ENCODE peak calls at places on chromosomes 5 and 9, in four cellular contexts. I is right lobe of liver, X is upper lobe of left lung, D is H1. N is an unnamed sample.

GRCh38 chr9:16461231-16461840 is 409.1 kb downstream of the BNC2 start:
- DNase-seq in I (no peak), X (peak), D (no peak), N (no peak)

GRCh38 chr5:144142030-144142825 is 28.2 kb downstream of the YIPF5 start:
- DNase-seq in X (no peak), D (no peak), I (no peak), N (no peak)

GRCh38 chr5:122182491-122182921 is 53.2 kb downstream of the ZNF474 start:
- DNase-seq in D (no peak), X (peak), I (no peak), N (peak)

GRCh38 chr5:56561-57290 is 35.2 kb upstream of the PLEKHG4B start:
- DNase-seq in D (peak), I (no peak), X (no peak), N (no peak)

GRCh38 chr9:115671911-115672310 is 481.7 kb upstream of the PAPPA start:
- DNase-seq in X (no peak), I (no peak), D (no peak), N (no peak)

GRCh38 chr5:36666986-36667385 is 60.6 kb downstream of the SLC1A3 start:
- DNase-seq in D (no peak), X (no peak), I (no peak), N (no peak)

GRCh38 chr5:26009742-26010141 is 1028.6 kb downstream of the CDH9 start:
- DNase-seq in D (peak), X (no peak), I (peak), N (no peak)

GRCh38 chr5:52132053-52132452 is 655.7 kb upstream of the ITGA1 start:
- DNase-seq in X (no peak), I (no peak), D (no peak), N (no peak)

GRCh38 chr9:129813661-129814060 is 10.3 kb downstream of the TOR1A start:
- DNase-seq in X (no peak), I (no peak), D (no peak), N (no peak)

GRCh38 chr5:369151-369939 is 47.8 kb downstream of the AHRR start:
- DNase-seq in I (no peak), D (peak), X (peak), N (peak)

GRCh38 chr9:38621434-38622082 is 1.2 kb upstream of the ANKRD18A start:
- DNase-seq in I (peak), X (peak), D (peak), N (no peak)

GRCh38 chr9:38626006-38626405 is 5.6 kb upstream of the ANKRD18A start:
- DNase-seq in D (no peak), X (no peak), I (no peak), N (no peak)

GRCh38 chr9:38620483-38621433 is at the start of gene ANKRD18A:
- DNase-seq in I (peak), X (peak), D (peak), N (peak)

GRCh38 chr9:38622083-38622674 is 1.8 kb upstream of the ANKRD18A start:
- DNase-seq in D (peak), I (peak), X (peak), N (no peak)

GRCh38 chr9:38622961-38623360 is 2.6 kb upstream of the ANKRD18A start:
- DNase-seq in X (no peak), I (no peak), D (no peak), N (no peak)
- H3K4me3 ChIP-seq in X (no peak), I (no peak), D (peak), N (no peak)

DNA sequence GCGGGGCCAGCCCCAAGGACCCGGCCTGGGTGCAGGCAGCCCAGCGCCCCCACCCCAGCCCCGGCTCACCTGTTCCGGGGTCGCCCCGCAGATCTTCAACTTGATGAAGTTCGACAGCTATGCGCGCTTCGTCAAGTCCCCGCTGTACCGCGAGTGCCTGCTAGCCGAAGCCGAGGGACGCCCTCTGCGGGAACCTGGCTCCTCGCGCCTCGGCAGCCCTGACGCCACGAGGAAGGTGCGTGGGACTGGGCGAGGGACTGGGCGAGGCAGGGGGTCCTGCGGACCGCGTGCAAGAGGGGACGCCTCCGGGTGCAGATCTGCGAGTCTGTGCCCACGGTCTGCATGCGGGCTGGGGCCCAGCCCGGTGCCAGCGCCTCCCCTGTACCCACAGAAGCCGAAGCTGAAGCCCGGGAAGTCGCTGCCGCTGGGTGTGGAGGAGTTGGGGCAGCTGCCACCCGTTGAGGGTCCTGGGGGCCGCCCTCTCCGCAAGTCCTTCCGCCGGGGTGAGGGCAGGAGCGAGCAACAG is 9.7 kb downstream of the RGS14 start:
- DNase-seq in I (no peak), D (no peak), X (no peak), N (no peak)
- TF ChIP-seq CTCF in I (no peak), D (peak), X (peak), N (no peak)

DNA sequence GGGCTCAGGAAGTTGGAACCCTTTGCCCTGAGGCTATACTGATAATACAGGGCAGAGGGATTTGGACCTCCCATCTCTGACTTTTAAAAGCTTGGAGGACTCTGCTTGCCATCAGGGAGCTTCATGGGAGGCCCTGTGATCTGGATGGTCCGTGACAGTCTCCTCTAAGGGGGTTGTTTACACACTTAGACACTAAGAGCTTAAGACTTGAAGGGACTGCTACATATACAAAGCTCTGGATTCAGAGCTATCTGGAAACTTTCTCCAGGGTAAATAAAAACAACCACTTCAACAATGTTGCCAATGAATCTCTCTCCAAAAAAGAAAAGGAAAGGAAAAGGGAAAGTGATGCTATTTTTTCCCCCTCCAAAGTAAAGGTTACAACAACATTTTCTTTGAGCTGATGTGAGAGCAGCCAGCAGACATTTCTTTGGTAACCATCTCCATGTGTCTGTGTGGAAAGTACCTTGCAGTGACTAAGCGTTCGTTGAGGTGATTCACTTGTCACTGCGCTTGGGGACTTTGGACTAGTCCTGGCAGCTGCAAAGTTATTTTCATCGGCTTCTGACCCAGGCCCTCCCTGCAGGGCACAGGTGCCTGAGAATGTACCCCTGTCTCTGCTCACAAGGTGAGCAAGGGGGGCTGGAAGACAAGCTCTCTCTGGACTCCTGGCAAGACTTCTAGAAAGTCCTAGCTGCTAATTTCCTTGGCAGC is 262.1 kb upstream of the KLF4 start:
- DNase-seq in X (no peak), I (peak), D (no peak), N (no peak)
- TF ChIP-seq POLR2A in X (no peak), I (peak), D (no peak), N (no peak)

GRCh38 chr9:121201045-121201737 is 478 bp downstream of the RAB14 start:
- DNase-seq in I (peak), X (peak), D (peak), N (peak)

GRCh38 chr9:121198512-121199042 is 3.1 kb downstream of the RAB14 start:
- DNase-seq in I (no peak), D (no peak), X (no peak), N (no peak)

GRCh38 chr9:121201738-121202533 is at the start of gene RAB14:
- DNase-seq in D (peak), I (peak), X (peak), N (peak)

GRCh38 chr9:121200346-121200745 is 1.3 kb downstream of the RAB14 start:
- DNase-seq in D (no peak), X (no peak), I (no peak), N (no peak)

GRCh38 chr9:121199921-121200320 is 1.7 kb downstream of the RAB14 start:
- DNase-seq in X (no peak), I (no peak), D (no peak), N (no peak)
- H3K4me3 ChIP-seq in X (no peak), I (peak), D (peak), N (no peak)

DNA sequence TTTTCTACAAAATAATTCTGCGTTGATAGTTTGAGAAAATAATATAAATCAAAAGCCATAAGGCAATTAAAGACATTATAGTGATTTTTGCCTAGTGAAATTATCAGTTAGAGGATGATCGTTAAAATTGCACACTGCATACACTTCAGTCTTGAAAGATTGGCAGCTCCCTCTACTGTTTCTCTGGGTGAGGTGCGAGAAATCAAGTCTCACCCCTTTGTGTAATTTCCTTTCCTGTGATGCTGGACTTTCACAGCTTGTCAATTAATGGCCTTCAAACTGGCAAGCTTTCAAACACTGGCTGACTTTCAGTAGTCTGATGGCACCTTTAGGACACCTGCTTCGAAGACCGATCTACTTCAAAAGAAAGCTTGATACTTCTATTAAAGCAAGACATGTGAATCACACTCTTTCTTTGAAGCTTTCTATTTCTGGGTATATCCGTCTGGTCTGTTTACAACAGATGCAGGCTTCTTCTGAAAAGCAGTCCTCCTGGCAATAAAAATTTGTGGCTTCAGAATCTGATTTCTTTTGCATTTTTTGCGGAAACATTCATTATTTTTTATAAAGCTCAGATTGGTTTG is 706.8 kb upstream of the PTPRD start:
- DNase-seq in D (no peak), I (no peak), X (no peak), N (no peak)
- TF ChIP-seq CTCF in D (peak), I (peak), X (peak), N (no peak)

DNA sequence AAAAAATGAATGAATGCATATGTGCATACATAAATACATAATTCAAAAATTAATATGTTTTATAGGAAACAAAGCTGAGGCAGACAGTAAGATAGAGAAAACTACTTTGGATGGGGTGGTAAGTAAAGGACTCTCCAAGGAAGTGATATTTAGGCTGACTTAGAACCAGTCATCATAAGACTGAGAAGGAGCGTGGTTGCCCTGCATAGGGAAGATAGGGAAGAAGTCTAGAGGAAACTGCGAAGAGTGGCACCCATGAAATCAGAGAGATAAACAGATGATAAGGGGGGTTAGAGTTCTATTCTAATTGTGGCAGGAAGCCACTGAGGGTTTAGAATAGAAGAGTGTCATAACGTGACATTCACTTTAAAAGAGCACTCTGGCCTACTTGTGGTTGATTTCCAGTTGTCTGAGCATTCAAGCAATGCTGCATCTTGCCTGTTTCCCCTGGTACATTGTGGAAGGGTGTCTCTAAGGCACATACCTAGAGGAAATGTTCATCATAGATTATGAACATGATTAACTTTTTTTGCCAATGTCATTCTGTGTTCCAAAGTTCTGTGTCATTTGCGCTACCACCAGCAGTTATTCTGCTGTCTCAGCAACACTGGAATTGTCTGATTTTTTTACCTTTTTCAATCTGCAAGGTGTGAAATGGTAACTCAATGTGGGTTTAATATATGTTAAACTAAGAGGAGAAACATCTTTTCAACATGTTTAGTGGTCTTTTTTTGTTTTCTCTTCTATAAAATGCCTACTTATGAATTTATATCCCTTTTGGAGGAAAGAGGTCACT is 49.4 kb upstream of the GRAMD2B start:
- DNase-seq in D (no peak), I (no peak), X (no peak), N (no peak)
- TF ChIP-seq POLR2A in D (no peak), I (no peak), X (no peak), N (no peak)

GRCh38 chr9:86405926-86406325 is 51.7 kb upstream of the TUT7 start:
- DNase-seq in D (no peak), I (no peak), X (no peak), N (peak)

GRCh38 chr9:86407022-86407421 is 52.8 kb upstream of the TUT7 start:
- DNase-seq in I (peak), X (peak), D (no peak), N (no peak)

GRCh38 chr9:86405086-86405491 is 50.9 kb upstream of the TUT7 start:
- DNase-seq in D (no peak), I (no peak), X (no peak), N (no peak)

GRCh38 chr9:86408121-86408520 is 53.9 kb upstream of the TUT7 start:
- DNase-seq in I (no peak), X (no peak), D (no peak), N (no peak)

DNA sequence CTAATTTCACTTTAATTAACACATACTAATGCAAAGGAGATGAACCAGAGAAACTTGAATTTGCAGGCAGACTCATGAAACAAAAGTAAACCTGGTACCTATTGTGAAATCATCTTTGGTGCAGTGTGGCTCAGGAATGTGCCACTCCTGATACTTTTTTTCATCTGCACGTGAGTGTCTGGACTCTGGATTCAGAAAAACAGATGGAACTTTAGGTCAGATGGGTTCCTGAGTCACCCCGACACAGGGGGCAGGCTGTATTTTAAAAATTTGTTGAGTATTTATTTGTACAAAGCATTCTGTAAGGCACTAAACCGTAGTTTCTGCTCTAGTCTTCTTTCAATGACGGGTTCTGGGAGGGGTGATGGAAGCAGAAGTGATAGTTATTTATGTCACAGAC is 52.2 kb upstream of the TUT7 start:
- DNase-seq in I (no peak), X (no peak), D (no peak), N (peak)
- H3K4me3 ChIP-seq in I (peak), X (no peak), D (no peak), N (no peak)

GRCh38 chr5:172903790-172904189 is 55.4 kb upstream of the RPL26L1 start:
- DNase-seq in D (no peak), X (peak), I (peak), N (no peak)

GRCh38 chr5:172901788-172902496 is 57.3 kb upstream of the RPL26L1 start:
- DNase-seq in X (no peak), I (no peak), D (no peak), N (no peak)

GRCh38 chr5:172901012-172901780 is 58.0 kb upstream of the RPL26L1 start:
- DNase-seq in I (peak), X (peak), D (no peak), N (no peak)

GRCh38 chr5:172904312-172904642 is 54.9 kb upstream of the RPL26L1 start:
- DNase-seq in D (no peak), X (no peak), I (no peak), N (no peak)

DNA sequence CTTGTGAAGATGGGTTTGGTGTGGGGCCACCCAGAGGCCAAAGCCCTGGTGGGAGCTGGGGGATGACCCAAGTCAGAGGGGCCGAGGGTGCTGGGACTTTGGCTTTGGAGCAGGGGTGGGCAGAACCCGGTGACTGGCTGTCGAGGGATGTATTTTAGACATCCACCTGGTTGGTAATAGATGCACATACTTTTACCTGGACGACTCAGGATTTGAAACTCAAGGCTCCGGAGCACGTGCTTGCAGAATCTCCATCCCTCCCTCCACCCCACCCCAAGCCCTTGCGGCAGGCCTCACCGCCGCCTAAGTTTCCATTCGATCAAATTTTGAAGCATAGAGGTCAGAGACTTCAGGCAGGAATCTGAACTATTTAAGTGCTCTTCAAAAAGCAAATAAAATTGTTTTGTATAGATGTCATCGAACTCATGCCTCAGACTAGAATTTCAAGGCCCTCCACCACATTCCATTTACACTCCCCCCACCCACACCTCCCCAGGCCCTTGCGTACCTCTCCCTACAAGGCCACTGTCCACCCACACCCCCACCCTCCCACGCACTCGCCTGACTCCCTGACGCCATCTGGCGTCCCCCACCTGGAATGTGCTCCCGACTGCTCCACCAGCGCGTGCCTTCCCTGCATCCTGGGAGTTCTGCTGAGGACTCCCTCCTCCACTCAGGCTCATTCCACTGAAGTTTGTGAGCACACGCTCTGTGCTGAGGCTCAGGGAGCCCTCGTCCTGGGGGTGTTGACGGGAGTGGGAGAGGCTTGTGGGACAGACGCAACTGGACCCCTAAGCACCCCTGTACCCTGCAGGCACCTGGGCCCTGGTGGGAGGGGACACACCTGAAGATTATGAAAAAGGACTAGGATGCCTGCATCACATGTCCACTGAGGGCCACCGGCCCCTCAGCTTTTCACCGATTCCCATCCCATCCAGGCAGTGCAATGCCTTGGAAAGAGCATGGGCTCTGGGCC is 56.4 kb upstream of the RPL26L1 start:
- DNase-seq in I (peak), D (peak), X (peak), N (no peak)
- TF ChIP-seq CTCF in I (peak), D (peak), X (peak), N (no peak)

DNA sequence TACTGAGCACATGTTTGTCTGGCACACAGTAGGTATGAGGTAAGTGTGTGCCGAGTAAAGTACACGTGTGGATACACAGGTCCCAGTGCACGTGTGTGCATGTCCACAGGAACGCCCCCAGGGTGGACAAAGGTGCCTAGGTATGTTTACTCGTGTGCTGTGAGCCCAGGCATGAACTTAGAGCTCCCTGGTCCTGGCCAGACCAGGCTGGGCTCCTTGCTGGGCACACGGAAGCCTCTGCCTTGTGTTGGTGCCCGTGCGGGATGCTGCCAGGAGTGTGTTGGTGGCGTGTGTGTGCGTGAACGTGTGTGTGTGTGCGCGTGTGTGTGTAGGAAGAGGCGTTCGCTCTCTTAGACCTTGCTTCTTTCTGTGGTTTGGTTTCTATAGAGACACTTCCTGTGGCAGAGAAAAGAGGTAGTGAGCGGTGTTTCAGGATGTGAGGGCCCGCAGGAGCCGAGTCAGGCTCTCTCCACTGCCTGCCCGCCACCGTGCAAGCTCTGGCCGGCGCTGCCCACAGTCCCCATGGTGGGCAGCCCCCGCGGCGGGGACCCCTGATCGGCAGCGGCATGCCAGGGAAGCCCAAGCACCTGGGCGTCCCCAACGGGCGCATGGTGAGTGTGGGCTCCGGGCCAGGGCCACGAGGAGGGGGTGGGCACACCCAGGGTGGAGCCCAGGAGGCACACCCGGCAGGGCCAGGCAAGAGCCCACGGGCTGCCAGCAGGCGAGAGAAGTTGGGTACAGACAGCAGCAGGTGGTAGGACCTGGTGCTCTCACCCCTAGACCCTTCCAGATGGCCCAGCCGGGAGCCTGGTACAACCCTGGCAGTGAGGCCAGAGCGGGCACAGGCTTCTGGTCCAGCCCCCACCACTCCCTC is at the start of gene RGS14:
- DNase-seq in X (peak), I (peak), D (no peak), N (no peak)
- TF ChIP-seq POLR2A in X (no peak), I (no peak), D (no peak), N (no peak)